ENCODE peak calls at places on chromosomes 4 and X, in ten cellular contexts. B, S, M, G, O, R, L, C, D and T are unnamed samples.

GRCh38 chr4:87007345-87008181 is 72.8 kb downstream of the AFF1 start:
- DNase-seq in B (peak; percentile 88), S (peak; percentile 95), M (peak; percentile 84), G (peak; percentile 87), O (peak; percentile 59), R (peak; percentile 69), L (no peak), C (peak; percentile 71), D (peak; percentile 71), T (peak; percentile 73)

GRCh38 chrX:53479295-53479694 is 45.1 kb upstream of the HSD17B10 start:
- DNase-seq in B (no peak), S (no peak), M (peak; percentile 62), G (no peak), O (no peak), R (no peak), L (no peak), C (no peak), D (no peak), T (no peak)

GRCh38 chr4:76758290-76758882 is 139.6 kb downstream of the SOWAHB start:
- DNase-seq in B (no peak), S (no peak), M (peak; percentile 40), G (no peak), O (no peak), R (no peak), L (peak; percentile 28), C (peak; percentile 78), D (no peak), T (no peak)

GRCh38 chr4:6242271-6243029 is 27.2 kb upstream of the WFS1 start:
- DNase-seq in B (peak; percentile 52), S (no peak), M (no peak), G (peak; percentile 59), O (no peak), R (no peak), L (no peak), C (no peak), D (no peak), T (no peak)

GRCh38 chr4:165813606-165814005 is 59.4 kb upstream of the TLL1 start:
- DNase-seq in B (no peak), S (no peak), M (no peak), G (no peak), O (no peak), R (no peak), L (no peak), C (no peak), D (no peak), T (no peak)

GRCh38 chr4:98466868-98467599 is 191.4 kb downstream of the TSPAN5 start:
- DNase-seq in B (no peak), S (peak; percentile 79), M (no peak), G (no peak), O (no peak), R (no peak), L (no peak), C (no peak), D (no peak), T (no peak)

GRCh38 chrX:137749282-137749681 is 183.4 kb downstream of the ZIC3 start:
- DNase-seq in B (no peak), S (no peak), M (no peak), G (no peak), O (no peak), R (no peak), L (no peak), C (no peak), D (no peak), T (no peak)

GRCh38 chr4:182391111-182391684 is 148.0 kb downstream of the TENM3 start:
- DNase-seq in B (no peak), S (peak; percentile 29), M (no peak), G (no peak), O (no peak), R (no peak), L (no peak), C (no peak), D (no peak), T (no peak)

GRCh38 chrX:38095971-38096529 is 89.7 kb downstream of the SYTL5 start:
- DNase-seq in B (no peak), S (no peak), M (peak; percentile 2), G (no peak), O (no peak), R (no peak), L (no peak), C (peak; percentile 63), D (no peak), T (no peak)

GRCh38 chrX:57752866-57753265 is 72.8 kb upstream of the NLRP2B start:
- DNase-seq in B (no peak), S (no peak), M (no peak), G (no peak), O (no peak), R (no peak), L (no peak), C (no peak), D (no peak), T (no peak)

GRCh38 chrX:155069414-155069813 is 1.5 kb downstream of the CMC4 start:
- DNase-seq in B (no peak), S (no peak), M (no peak), G (no peak), O (no peak), R (no peak), L (no peak), C (no peak), D (no peak), T (no peak)

GRCh38 chrX:155070663-155070974 is 317 bp downstream of the CMC4 start:
- DNase-seq in B (peak; percentile 67), S (no peak), M (no peak), G (no peak), O (no peak), R (no peak), L (no peak), C (peak; percentile 28), D (no peak), T (no peak)

GRCh38 chrX:155070975-155071693 is at the start of the genes BRCC3, CMC4 and MTCP1:
- DNase-seq in B (peak; percentile 89), S (peak; percentile 92), M (peak; percentile 90), G (peak; percentile 96), O (peak; percentile 85), R (peak; percentile 73), L (peak; percentile 65), C (peak; percentile 75), D (peak; percentile 85), T (peak; percentile 85)

GRCh38 chrX:155070038-155070437 is 898 bp downstream of the CMC4 start:
- DNase-seq in B (no peak), S (no peak), M (peak; percentile 16), G (no peak), O (no peak), R (no peak), L (no peak), C (no peak), D (no peak), T (no peak)

GRCh38 chrX:155068165-155068564 is 2.8 kb downstream of the CMC4 start:
- DNase-seq in B (no peak), S (no peak), M (peak; percentile 28), G (no peak), O (no peak), R (no peak), L (peak; percentile 46), C (peak; percentile 44), D (no peak), T (no peak)
- TF ChIP-seq POLR2A in B (no peak), S (no peak), M (no peak), G (no peak), O (no peak), R (no peak), L (no peak), C (no peak), D (no peak), T (no peak)

DNA sequence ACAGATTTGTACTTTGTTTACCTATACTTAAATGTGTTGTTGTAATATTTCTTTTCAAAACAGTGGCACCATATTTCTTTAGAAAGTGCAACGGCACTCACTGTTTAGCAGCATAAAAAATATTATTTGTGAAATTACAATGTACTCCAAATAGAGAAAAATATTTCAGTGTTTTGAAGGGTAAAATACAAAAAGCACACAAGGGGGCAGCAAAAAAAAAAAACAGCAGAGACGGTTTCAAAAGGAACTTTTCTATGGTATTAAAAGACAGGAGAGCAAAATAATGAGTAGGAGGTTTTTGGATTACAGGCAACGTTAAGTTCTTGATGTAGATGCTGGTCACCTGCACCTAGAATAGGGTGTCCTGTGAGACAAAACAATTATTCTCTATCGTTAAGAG is 2.0 kb downstream of the NUDT11 start:
- DNase-seq in B (no peak), S (no peak), M (no peak), G (no peak), O (no peak), R (no peak), L (no peak), C (peak; percentile 7), D (no peak), T (no peak)
- TF ChIP-seq CTCF in B (no peak), S (no peak), M (no peak), G (no peak), O (no peak), R (no peak), L (no peak), C (peak; percentile 2), D (no peak), T (no peak)

GRCh38 chr4:185183622-185184281 is 20.0 kb downstream of the CFAP97 start:
- DNase-seq in B (peak; percentile 92), S (no peak), M (peak; percentile 90), G (no peak), O (peak; percentile 90), R (peak; percentile 93), L (peak; percentile 79), C (peak; percentile 82), D (peak; percentile 83), T (peak; percentile 87)
- TF ChIP-seq POLR2AphosphoS5 in B (peak; percentile 79), S (peak; percentile 58), M (peak; percentile 35), G (no peak), O (peak; percentile 21), R (peak; percentile 73), L (no peak), C (no peak), D (no peak), T (peak; percentile 54)

DNA sequence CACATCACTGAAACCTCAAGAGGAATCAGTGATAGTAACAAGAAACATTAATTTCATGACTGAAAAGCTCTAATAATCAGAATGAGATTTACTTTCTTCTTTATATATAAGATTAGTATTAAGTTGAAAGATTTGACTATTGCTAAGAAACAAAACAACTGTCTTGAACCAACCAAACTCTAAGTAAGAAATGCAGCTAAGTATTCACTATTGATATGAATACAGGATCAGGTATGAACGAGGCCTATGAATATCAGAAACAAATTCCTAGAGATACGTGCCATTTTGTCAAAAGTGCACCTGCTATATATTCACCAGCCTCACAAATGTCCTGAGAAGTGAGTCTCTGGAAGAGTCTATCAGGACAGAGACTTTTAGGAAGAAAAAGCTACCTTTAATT is 32.1 kb downstream of the GATB start:
- DNase-seq in B (no peak), S (no peak), M (no peak), G (no peak), O (no peak), R (no peak), L (no peak), C (no peak), D (no peak), T (no peak)
- TF ChIP-seq POLR2A in B (no peak), S (no peak), M (no peak), G (no peak), O (no peak), R (no peak), L (no peak), C (no peak), D (no peak), T (no peak)